ENCODE peak calls at places on chromosomes 12 and 14, in ten cellular contexts. H, M, N, L, Y, S, X, C, R and O are unnamed samples.

GRCh38 chr14:22847661-22848341 is 11.4 kb downstream of the MMP14 start:
- DNase-seq in L (no peak), M (no peak), X (no peak), H (no peak), R (peak; percentile 43), C (no peak), Y (no peak), N (no peak), S (no peak), O (no peak)

GRCh38 chr12:44795970-44796369 is 80.1 kb downstream of the NELL2 start:
- DNase-seq in L (no peak), N (no peak), R (no peak), X (no peak), M (no peak), C (no peak), H (no peak), Y (no peak), S (no peak), O (no peak)

GRCh38 chr14:73762375-73762822 is 48.2 kb upstream of the PNMA1 start:
- DNase-seq in X (no peak), C (no peak), R (no peak), S (no peak), M (no peak), N (no peak), Y (no peak), H (no peak), L (no peak), O (no peak)

GRCh38 chr14:90518941-90519256 is 122.1 kb downstream of the CALM1 start:
- DNase-seq in M (peak; percentile 72), Y (no peak), N (peak; percentile 47), L (no peak), C (no peak), H (peak; percentile 52), S (no peak), R (no peak), X (peak; percentile 76), O (no peak)

GRCh38 chr14:34436960-34437728 is 24.9 kb downstream of the SPTSSA start:
- DNase-seq in H (no peak), X (no peak), Y (no peak), C (no peak), S (no peak), N (no peak), M (no peak), L (no peak), R (no peak), O (no peak)

GRCh38 chr14:102723650-102724049 is 53.6 kb upstream of the TRAF3 start:
- DNase-seq in S (no peak), C (no peak), X (no peak), N (no peak), R (no peak), M (no peak), L (no peak), Y (no peak), H (no peak), O (no peak)

GRCh38 chr12:110639336-110640178 is 25.6 kb downstream of the TCTN1 start:
- DNase-seq in Y (no peak), H (no peak), S (no peak), L (no peak), R (peak; percentile 59), X (no peak), M (no peak), N (no peak), C (no peak), O (peak; percentile 44)

GRCh38 chr14:81401420-81402122 is 1.4 kb upstream of the STON2 start:
- DNase-seq in L (peak; percentile 60), M (no peak), X (peak; percentile 14), C (no peak), N (no peak), R (peak; percentile 92), S (no peak), Y (no peak), H (no peak), O (peak; percentile 97)

GRCh38 chr14:61280092-61280525 is 1.0 kb downstream of the TMEM30B start:
- DNase-seq in X (no peak), C (no peak), N (peak; percentile 52), S (peak; percentile 43), M (peak; percentile 52), H (peak; percentile 21), Y (peak; percentile 21), R (no peak), L (no peak), O (no peak)

GRCh38 chr14:105135700-105136395 is 32.7 kb downstream of the JAG2 start:
- DNase-seq in L (no peak), H (no peak), N (no peak), S (no peak), C (no peak), X (no peak), R (no peak), Y (no peak), M (peak; percentile 42), O (no peak)

GRCh38 chr14:73235531-73236155 is 1.7 kb upstream of the PAPLN start:
- DNase-seq in H (no peak), N (no peak), S (no peak), R (no peak), M (no peak), Y (no peak), X (peak; percentile 25), C (no peak), L (no peak), O (no peak)

GRCh38 chr12:131634037-131634436 is 76.9 kb upstream of the SFSWAP start:
- DNase-seq in R (no peak), X (no peak), S (no peak), C (no peak), M (peak; percentile 43), N (no peak), H (no peak), L (no peak), Y (no peak), O (no peak)

GRCh38 chr12:76942276-76942675 is 63.5 kb upstream of the CSRP2 start:
- DNase-seq in S (no peak), C (no peak), Y (no peak), X (no peak), R (no peak), H (no peak), M (no peak), L (no peak), N (no peak), O (no peak)

GRCh38 chr12:117178301-117178700 is 12.0 kb downstream of the FBXO21 start:
- DNase-seq in L (no peak), X (no peak), C (no peak), R (no peak), H (no peak), Y (no peak), N (no peak), S (no peak), M (no peak), O (no peak)

GRCh38 chr12:38664661-38665269 is 240.6 kb downstream of the CPNE8 start:
- DNase-seq in S (no peak), L (no peak), H (no peak), Y (no peak), R (peak; percentile 12), M (no peak), N (no peak), X (no peak), C (no peak), O (peak; percentile 17)

GRCh38 chr12:111408116-111408440 is 2.4 kb downstream of the SH2B3 start:
- DNase-seq in R (no peak), C (no peak), S (no peak), N (no peak), Y (no peak), H (no peak), M (no peak), X (no peak), L (no peak), O (no peak)

GRCh38 chr12:111584959-111585358 is 14.2 kb downstream of the ATXN2 start:
- DNase-seq in L (no peak), H (no peak), X (no peak), M (no peak), C (no peak), S (no peak), Y (no peak), R (no peak), N (no peak), O (peak; percentile 61)

GRCh38 chr12:49967777-49968250 is 4.9 kb upstream of the AQP6 start:
- DNase-seq in H (no peak), Y (no peak), M (no peak), X (no peak), C (no peak), L (no peak), R (no peak), S (no peak), N (no peak), O (no peak)

GRCh38 chr12:19402743-19403400 is 36.4 kb upstream of the AEBP2 start:
- DNase-seq in H (no peak), S (peak; percentile 56), N (no peak), M (no peak), R (peak; percentile 87), X (no peak), Y (no peak), L (no peak), C (no peak), O (peak; percentile 46)

GRCh38 chr14:100106260-100106659 is 41.0 kb downstream of the EVL start:
- DNase-seq in N (peak; percentile 53), R (no peak), Y (peak; percentile 27), C (no peak), S (no peak), L (peak; percentile 80), M (peak; percentile 81), H (no peak), X (no peak), O (no peak)

GRCh38 chr12:569803-570236 is 93.4 kb downstream of the NINJ2 start:
- DNase-seq in M (peak; percentile 96), C (peak; percentile 69), Y (peak; percentile 80), L (peak; percentile 69), N (peak; percentile 91), S (peak; percentile 94), X (peak; percentile 89), H (peak; percentile 92), R (peak; percentile 81), O (peak; percentile 37)

GRCh38 chr14:81446279-81447007 is 46.3 kb upstream of the STON2 start:
- DNase-seq in R (no peak), S (no peak), X (no peak), N (no peak), C (no peak), L (no peak), M (no peak), Y (no peak), H (no peak), O (no peak)

GRCh38 chr12:58925111-58925732 is 4.9 kb upstream of the LRIG3 start:
- DNase-seq in S (no peak), M (no peak), H (no peak), R (no peak), Y (no peak), N (no peak), L (no peak), X (no peak), C (no peak), O (no peak)

GRCh38 chr14:93944348-93945069 is 17.4 kb downstream of the FAM181A start:
- DNase-seq in C (no peak), X (no peak), S (no peak), M (peak; percentile 35), L (no peak), N (no peak), R (no peak), Y (no peak), H (no peak), O (no peak)

GRCh38 chr14:104817930-104818713 is 17.2 kb downstream of the ZBTB42 start:
- DNase-seq in R (no peak), X (no peak), C (no peak), L (no peak), M (no peak), S (no peak), H (no peak), N (no peak), Y (no peak), O (no peak)